ENCODE peak calls at places on chromosomes 11 and 22, in seven cellular contexts. T, V, R, W, B, A and Q are unnamed samples.

GRCh38 chr11:131683131-131683530 is 312.7 kb downstream of the NTM start:
- DNase-seq in W (no peak), T (no peak), B (no peak), R (no peak), V (no peak), A (no peak), Q (no peak)

GRCh38 chr11:72970557-72971118 is 156.4 kb downstream of the ATG16L2 start:
- DNase-seq in R (no peak), T (no peak), A (no peak), V (no peak), W (no peak), B (no peak), Q (peak)

GRCh38 chr11:129639300-129639699 is 176.3 kb upstream of the TMEM45B start:
- DNase-seq in A (peak), B (no peak), V (peak), W (no peak), R (no peak), T (no peak), Q (no peak)

GRCh38 chr11:118239509-118239908 is 12.7 kb downstream of the MPZL3 start:
- DNase-seq in V (no peak), R (no peak), T (no peak), B (no peak), A (no peak), W (no peak), Q (no peak)

GRCh38 chr22:44245438-44245837 is 64.7 kb downstream of the PARVG start:
- DNase-seq in W (no peak), B (no peak), R (no peak), A (no peak), V (no peak), T (no peak), Q (no peak)

GRCh38 chr11:128042290-128042751 is 545.0 kb downstream of the ETS1 start:
- DNase-seq in V (no peak), R (no peak), T (no peak), B (no peak), W (no peak), A (no peak), Q (no peak)

GRCh38 chr11:62787005-62787759 is at the start of gene TMEM179B:
- DNase-seq in R (peak), T (peak), B (peak), V (peak), W (peak), A (peak), Q (peak)

GRCh38 chr11:118572914-118573550 is 823 bp downstream of the ARCN1 start:
- DNase-seq in V (peak), A (peak), T (no peak), W (no peak), B (no peak), R (no peak), Q (peak)

GRCh38 chr11:100396281-100396680 is 290.8 kb upstream of the ARHGAP42 start:
- DNase-seq in T (no peak), B (no peak), R (no peak), A (no peak), V (no peak), W (no peak), Q (no peak)

GRCh38 chr11:75625970-75626691 is 42.7 kb downstream of the MAP6 start:
- DNase-seq in W (no peak), T (no peak), B (no peak), V (peak), A (peak), R (no peak), Q (no peak)

GRCh38 chr11:72700026-72700610 is 25.9 kb upstream of the PDE2A start:
- DNase-seq in A (peak), V (peak), T (no peak), W (no peak), B (no peak), R (no peak), Q (no peak)

GRCh38 chr11:46522682-46523281 is 71.0 kb downstream of the AMBRA1 start:
- DNase-seq in B (no peak), W (no peak), V (no peak), R (no peak), A (no peak), T (no peak), Q (no peak)

GRCh38 chr22:21624120-21624879 is 5.5 kb downstream of the YDJC start:
- DNase-seq in T (no peak), B (peak), A (no peak), V (peak), R (peak), W (no peak), Q (peak)

GRCh38 chr11:71339178-71339881 is 87.0 kb upstream of the SHANK2 start:
- DNase-seq in A (no peak), V (no peak), T (peak), R (no peak), W (no peak), B (no peak), Q (no peak)

GRCh38 chr11:88303037-88303436 is 34.5 kb downstream of the CTSC start:
- DNase-seq in V (no peak), W (no peak), R (no peak), A (no peak), T (no peak), B (no peak), Q (no peak)

GRCh38 chr11:65182258-65183170 is 786 bp downstream of the CAPN1 start:
- DNase-seq in T (peak), R (no peak), A (no peak), W (no peak), V (peak), B (no peak), Q (no peak)

GRCh38 chr11:5620606-5621521 is 3.9 kb upstream of the TRIM34 start:
- DNase-seq in B (no peak), A (peak), V (peak), W (no peak), T (no peak), R (no peak), Q (no peak)

GRCh38 chr11:94526645-94527438 is 14.6 kb downstream of the C11orf97 start:
- DNase-seq in V (no peak), R (no peak), A (no peak), B (no peak), W (no peak), T (no peak), Q (no peak)

GRCh38 chr11:96038046-96038445 is 114.1 kb upstream of the MTMR2 start:
- DNase-seq in W (no peak), R (no peak), V (no peak), A (no peak), T (no peak), B (no peak), Q (no peak)

GRCh38 chr11:62025429-62026105 is 58.1 kb upstream of the FTH1 start:
- DNase-seq in V (peak), A (peak), T (peak), B (peak), W (peak), R (no peak), Q (peak)

GRCh38 chr22:25131198-25131887 is 68.3 kb upstream of the CRYBB3 start:
- DNase-seq in V (no peak), W (no peak), T (no peak), R (no peak), B (no peak), A (no peak), Q (no peak)

GRCh38 chr11:107699371-107700348 is 12.2 kb downstream of the SLN start:
- DNase-seq in W (no peak), V (no peak), R (no peak), T (no peak), B (no peak), A (no peak), Q (no peak)

GRCh38 chr22:24230911-24231656 is 13.8 kb downstream of the GGT5 start:
- DNase-seq in R (peak), T (no peak), B (peak), V (no peak), W (peak), A (no peak), Q (peak)

GRCh38 chr22:26586556-26587325 is 3.2 kb downstream of the TPST2 start:
- DNase-seq in B (no peak), A (no peak), T (no peak), V (no peak), R (no peak), W (peak), Q (no peak)

GRCh38 chr22:44337658-44338004 is 24.9 kb upstream of the SHISAL1 start:
- DNase-seq in B (no peak), T (peak), W (peak), R (no peak), V (peak), A (peak), Q (no peak)

GRCh38 chr22:42340695-42341383 is 70.4 kb upstream of the TCF20 start:
- DNase-seq in B (no peak), V (no peak), A (no peak), T (no peak), R (no peak), W (no peak), Q (no peak)

GRCh38 chr11:30501744-30502143 is 84.4 kb downstream of the MPPED2 start:
- DNase-seq in W (no peak), A (no peak), R (no peak), B (no peak), V (no peak), T (no peak), Q (no peak)

GRCh38 chr11:131600591-131600990 is 230.2 kb downstream of the NTM start:
- DNase-seq in B (no peak), W (no peak), R (no peak), A (no peak), T (no peak), V (no peak), Q (no peak)

GRCh38 chr11:124240621-124241397 is at the start of gene OR8G1:
- DNase-seq in V (no peak), R (no peak), W (no peak), B (no peak), A (no peak), T (no peak), Q (no peak)

GRCh38 chr22:40855104-40855959 is 1.1 kb downstream of the ST13 start:
- DNase-seq in R (no peak), W (peak), A (peak), T (peak), B (no peak), V (peak), Q (no peak)

GRCh38 chr22:34476762-34477161 is 556.5 kb upstream of the LARGE1 start:
- DNase-seq in A (no peak), V (no peak), B (no peak), W (no peak), T (no peak), R (no peak), Q (no peak)

GRCh38 chr22:27476318-27476717 is 325.2 kb downstream of the MN1 start:
- DNase-seq in A (no peak), B (no peak), T (no peak), V (no peak), W (no peak), R (no peak), Q (no peak)

GRCh38 chr11:115306703-115307102 is 197.5 kb downstream of the CADM1 start:
- DNase-seq in A (no peak), T (no peak), R (no peak), B (no peak), W (no peak), V (no peak), Q (no peak)

GRCh38 chr11:15810581-15810980 is 545.8 kb downstream of the SOX6 start:
- DNase-seq in T (no peak), V (no peak), R (no peak), B (no peak), A (no peak), W (no peak), Q (no peak)